ENCODE peak calls at places on chromosomes 5 and 9, in nine cellular contexts. L is fibroblast of lung, G is spleen, E is HCT116, B is tibial artery, P is astrocyte, Z is A549, R is pancreas, C is ovary. U is an unnamed sample. For H3K4me1, the result is how much of the 10 kb centered on the place peaks cover.

GRCh38 chr5:95969646-95970358 is 8.2 kb upstream of the ELL2 start:
- DNase-seq in E (no peak), L (peak), B (no peak), R (no peak), P (no peak), Z (no peak), G (no peak), C (no peak), U (no peak)

GRCh38 chr9:119365291-119366027 is 3.8 kb downstream of the BRINP1 start:
- DNase-seq in G (no peak), R (peak), L (no peak), C (no peak), P (no peak), B (no peak), E (no peak), Z (peak), U (no peak)

GRCh38 chr5:157550668-157551067 is 24.9 kb downstream of the ADAM19 start:
- DNase-seq in G (no peak), B (no peak), R (no peak), L (no peak), C (no peak), E (no peak), P (no peak), Z (no peak), U (no peak)

GRCh38 chr5:73296772-73297171 is 123.8 kb downstream of the TMEM174 start:
- DNase-seq in C (no peak), G (no peak), L (peak), R (no peak), Z (no peak), P (peak), E (no peak), B (no peak), U (no peak)

GRCh38 chr9:2768330-2768729 is 51.0 kb downstream of the KCNV2 start:
- DNase-seq in C (no peak), R (no peak), P (no peak), B (no peak), L (no peak), Z (no peak), G (no peak), E (no peak), U (no peak)

GRCh38 chr9:22169732-22170131 is 160.6 kb upstream of the CDKN2B start:
- DNase-seq in Z (no peak), C (no peak), P (no peak), E (no peak), G (no peak), R (no peak), L (no peak), B (no peak), U (no peak)

GRCh38 chr9:14212116-14212515 is 101.8 kb downstream of the NFIB start:
- DNase-seq in P (peak), B (no peak), G (no peak), E (no peak), C (no peak), L (peak), R (no peak), Z (no peak), U (no peak)

GRCh38 chr9:74412236-74412979 is 84.7 kb upstream of the RORB start:
- DNase-seq in Z (no peak), E (no peak), P (no peak), L (no peak), B (no peak), G (no peak), C (no peak), R (no peak), U (no peak)

GRCh38 chr9:79858509-79858908 is 286.7 kb downstream of the TLE4 start:
- DNase-seq in P (no peak), B (no peak), G (no peak), Z (peak), R (no peak), C (no peak), L (peak), E (no peak), U (peak)

GRCh38 chr5:178210073-178210526 is 5.8 kb downstream of the HNRNPAB start:
- DNase-seq in P (no peak), R (no peak), L (no peak), E (no peak), B (no peak), C (no peak), Z (no peak), G (peak), U (no peak)

GRCh38 chr5:84381501-84382362 is 2.9 kb downstream of the EDIL3 start:
- DNase-seq in B (no peak), L (peak), P (peak), G (no peak), R (no peak), E (no peak), Z (no peak), C (no peak), U (no peak)

GRCh38 chr5:118126159-118126558 is 862.2 kb downstream of the DTWD2 start:
- DNase-seq in R (no peak), P (peak), G (no peak), E (no peak), B (no peak), Z (no peak), L (peak), C (no peak), U (no peak)

GRCh38 chr9:133782157-133783130 is 44.3 kb upstream of the SARDH start:
- DNase-seq in G (peak), C (peak), E (peak), P (peak), B (no peak), L (peak), Z (peak), R (peak), U (peak)

GRCh38 chr9:81771606-81772005 is 82.3 kb upstream of the TLE1 start:
- DNase-seq in B (no peak), R (no peak), P (peak), C (no peak), E (no peak), Z (no peak), L (peak), G (no peak), U (no peak)

GRCh38 chr5:32859211-32859641 is 148.1 kb downstream of the NPR3 start:
- DNase-seq in G (no peak), R (no peak), E (no peak), B (no peak), C (no peak), Z (no peak), L (peak), P (peak), U (no peak)

DNA sequence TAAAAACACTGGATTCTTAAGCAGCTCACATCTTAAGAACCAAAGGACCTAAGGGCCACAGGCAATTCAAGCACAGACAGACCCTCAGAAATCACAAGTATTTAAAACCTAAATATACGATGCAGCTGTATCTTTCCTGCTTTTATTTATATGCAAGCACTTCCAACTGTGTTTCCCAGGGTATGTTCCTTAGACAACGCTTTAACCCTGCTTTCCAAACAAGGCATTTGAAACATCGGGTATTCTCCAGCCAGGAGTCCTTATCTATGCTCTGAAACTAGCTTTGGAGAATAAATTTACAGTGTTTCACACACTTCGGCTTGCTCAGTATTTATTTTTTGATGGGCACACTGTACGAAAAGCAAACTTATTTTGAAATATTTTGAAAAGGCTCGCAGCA is 13.5 kb downstream of the NR6A1 start:
- DNase-seq in E (no peak), G (no peak), Z (no peak), B (no peak), P (no peak), L (no peak), R (no peak), C (no peak), U (no peak)
- H3K4me3 ChIP-seq in E (no peak), G (no peak), Z (no peak), B (no peak), P (no peak), L (no peak), R (no peak), C (no peak), U (no peak)

GRCh38 chr9:134818000-134818568 is 62.5 kb upstream of the FCN2 start:
- DNase-seq in B (no peak), R (no peak), P (no peak), L (no peak), G (no peak), Z (no peak), C (no peak), E (no peak), U (no peak)
- TF ChIP-seq CTCF in B (no peak), R (no peak), P (no peak), L (no peak), G (no peak), Z (no peak), C (no peak), E (no peak), U (no peak)

GRCh38 chr9:136621019-136621733 is 41.5 kb upstream of the EGFL7 start:
- DNase-seq in L (peak), Z (no peak), G (no peak), R (no peak), C (no peak), P (no peak), E (no peak), B (no peak), U (no peak)

GRCh38 chr9:136620441-136621018 is 42.2 kb upstream of the EGFL7 start:
- DNase-seq in R (no peak), P (no peak), Z (no peak), C (no peak), G (no peak), E (no peak), L (no peak), B (no peak), U (no peak)

GRCh38 chr9:136621734-136622093 is 41.0 kb upstream of the EGFL7 start:
- DNase-seq in G (no peak), C (no peak), Z (no peak), L (no peak), E (no peak), B (no peak), R (no peak), P (no peak), U (no peak)

GRCh38 chr9:136618578-136619547 is 43.9 kb upstream of the EGFL7 start:
- DNase-seq in G (peak), Z (no peak), C (no peak), P (no peak), B (no peak), R (no peak), E (no peak), L (no peak), U (peak)

GRCh38 chr9:136619742-136620440 is 42.8 kb upstream of the EGFL7 start:
- DNase-seq in P (no peak), E (no peak), Z (no peak), B (peak), R (no peak), C (no peak), G (peak), L (peak), U (no peak)
- H3K4me1 ChIP-seq in P (under half), E (under half), Z (under half), B (under half), R (under half), C (under half), G (under half), L (under half), U (under half)

DNA sequence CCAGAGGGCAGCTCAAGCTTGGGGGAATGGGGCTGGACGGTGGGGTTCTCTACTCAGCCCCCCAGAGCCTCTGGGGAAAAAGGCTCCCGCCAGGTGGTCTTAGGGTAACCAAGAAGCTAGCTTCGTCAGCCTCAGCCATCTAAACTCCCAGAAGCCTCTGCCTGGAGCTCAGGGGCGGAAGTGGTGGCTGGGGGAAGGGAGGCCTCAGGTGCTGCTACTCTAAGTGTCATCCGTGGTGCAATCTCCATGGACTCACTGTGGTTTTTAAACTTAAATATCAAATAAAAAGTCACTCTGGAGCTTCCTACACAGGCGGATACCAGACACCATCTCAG is 748 bp downstream of the DOCK2 start:
- DNase-seq in B (no peak), R (no peak), Z (no peak), G (peak), P (no peak), E (no peak), C (no peak), L (no peak), U (peak)
- H3K4me3 ChIP-seq in B (peak), R (no peak), Z (no peak), G (peak), P (no peak), E (no peak), C (no peak), L (no peak), U (peak)

DNA sequence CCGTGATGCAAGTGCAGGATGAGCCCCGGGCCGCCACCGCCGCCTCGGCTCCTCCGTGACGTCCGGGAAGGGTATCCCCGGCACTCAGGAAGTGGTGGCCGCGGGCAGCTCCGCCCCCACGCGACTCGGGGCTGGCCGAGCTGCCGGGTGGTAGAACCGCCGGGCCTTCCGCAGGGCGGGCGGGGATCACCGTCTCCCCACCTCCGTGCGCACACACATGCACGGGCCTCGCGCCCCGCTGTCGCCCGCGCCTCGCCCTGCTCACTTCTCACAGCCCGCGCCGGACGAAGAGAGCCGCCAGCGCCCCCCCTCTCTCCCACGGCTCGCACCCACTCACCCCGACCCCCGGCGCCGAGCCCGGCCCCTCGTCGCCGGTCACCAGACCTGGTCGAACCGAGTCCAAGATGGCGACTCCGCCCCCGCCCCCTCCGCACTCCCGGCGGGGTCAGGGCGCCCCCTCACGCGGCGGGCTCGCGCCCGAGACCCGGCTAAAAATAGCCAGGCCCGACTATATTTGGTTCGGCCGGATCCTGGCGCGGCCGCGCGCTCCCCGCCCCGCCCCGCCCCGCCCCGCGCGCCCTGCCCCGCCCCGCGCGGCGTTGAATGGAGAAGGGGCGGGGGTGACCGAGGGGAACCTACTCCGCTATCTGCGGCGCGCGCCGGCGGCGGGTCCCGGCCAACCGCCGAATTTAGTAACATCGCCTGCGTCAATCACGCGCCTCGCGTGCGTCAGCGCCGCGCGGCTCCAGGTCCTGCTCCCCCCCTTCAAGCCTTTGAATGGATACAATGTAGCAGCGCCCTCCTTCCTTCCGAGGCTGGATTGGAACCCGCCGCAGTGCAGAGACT is 2.0 kb upstream of the NR4A3 start:
- DNase-seq in Z (peak), C (peak), E (peak), G (peak), B (peak), R (peak), P (peak), L (peak), U (peak)
- TF ChIP-seq CTCF in Z (no peak), C (no peak), E (no peak), G (no peak), B (no peak), R (no peak), P (peak), L (peak), U (no peak)

GRCh38 chr9:31467086-31467485 is 917.4 kb upstream of the ACO1 start:
- DNase-seq in C (no peak), Z (no peak), L (no peak), R (no peak), G (no peak), P (no peak), E (no peak), B (no peak), U (no peak)
- H3K4me1 ChIP-seq in C (under half), Z (under half), L (under half), R (under half), G (under half), P (under half), E (under half), B (under half), U (under half)

DNA sequence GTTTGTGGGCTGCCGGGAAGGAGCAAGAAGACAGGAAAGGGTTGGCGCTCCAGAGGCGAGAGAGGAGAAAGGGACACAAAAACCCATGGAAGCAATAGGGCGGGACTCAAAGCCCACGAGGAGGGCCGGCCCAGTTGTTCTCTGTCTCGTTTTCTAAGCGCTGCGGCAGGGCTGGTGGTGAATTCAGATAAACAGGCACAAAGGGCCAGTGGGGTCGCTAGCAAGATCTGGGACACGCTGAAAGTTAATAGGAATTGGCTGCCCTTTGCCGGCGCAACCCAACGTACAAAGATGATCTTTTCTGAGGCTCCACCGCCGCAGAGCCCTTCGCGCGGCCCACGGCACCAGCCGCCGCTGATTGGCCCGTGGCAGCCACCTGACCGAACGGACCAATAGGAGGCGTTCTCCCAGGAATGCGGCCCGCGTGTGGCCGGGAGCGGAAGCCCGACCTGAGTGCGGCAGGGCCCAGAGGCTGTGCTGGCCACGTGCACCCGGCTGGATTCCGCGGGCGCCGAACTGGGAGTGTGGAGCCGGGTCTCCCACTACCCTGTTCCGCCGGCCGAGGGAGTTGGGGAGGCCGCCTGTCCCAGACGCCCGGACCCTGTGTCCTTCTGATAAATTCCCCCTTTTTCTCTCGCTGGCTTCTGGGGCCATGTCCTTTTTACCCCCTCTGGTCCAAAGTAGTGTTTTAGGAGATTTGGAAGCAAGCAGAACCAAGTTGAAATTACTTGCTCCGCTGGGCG is 16.8 kb upstream of the NSD1 start:
- DNase-seq in B (peak), R (peak), P (peak), Z (no peak), C (peak), G (peak), E (no peak), L (peak), U (peak)
- H3K4me3 ChIP-seq in B (peak), R (no peak), P (no peak), Z (no peak), C (peak), G (no peak), E (no peak), L (no peak), U (peak)

GRCh38 chr9:16266648-16267276 is 603.7 kb downstream of the BNC2 start:
- DNase-seq in B (no peak), P (no peak), G (no peak), L (no peak), Z (peak), E (no peak), R (no peak), C (no peak), U (no peak)
- TF ChIP-seq CTCF in B (peak), P (peak), G (peak), L (peak), Z (peak), E (peak), R (no peak), C (peak), U (peak)

U was measured in Peyer's patch.